ENCODE peak calls at places on chromosomes 13 and 19, in eight cellular contexts. P, N, B, M, D, Z, R and L are unnamed samples.

GRCh38 chr19:38310986-38311385 is 4.8 kb downstream of the YIF1B start:
- DNase-seq in P (no peak), N (no peak), B (no peak), M (no peak), D (no peak), Z (no peak), R (no peak), L (no peak)

GRCh38 chr13:114200673-114201005 is 21.6 kb downstream of the CFAP97D2 start:
- DNase-seq in P (no peak), N (no peak), B (no peak), M (peak; percentile 26), D (no peak), Z (no peak), R (no peak), L (no peak)

GRCh38 chr13:111117289-111117688 is 2.2 kb downstream of the ARHGEF7 start:
- DNase-seq in P (no peak), N (no peak), B (no peak), M (no peak), D (no peak), Z (no peak), R (no peak), L (no peak)

GRCh38 chr19:782195-783043 is 14.8 kb upstream of the PTBP1 start:
- DNase-seq in P (peak; percentile 68), N (no peak), B (no peak), M (peak; percentile 80), D (no peak), Z (no peak), R (no peak), L (no peak)

GRCh38 chr13:19713186-19713965 is 69.4 kb downstream of the PSPC1 start:
- DNase-seq in P (no peak), N (no peak), B (no peak), M (peak; percentile 72), D (no peak), Z (no peak), R (no peak), L (peak; percentile 52)

GRCh38 chr13:30859326-30859725 is 46.7 kb upstream of the MEDAG start:
- DNase-seq in P (peak; percentile 58), N (no peak), B (no peak), M (no peak), D (no peak), Z (no peak), R (no peak), L (no peak)

GRCh38 chr19:3618144-3618810 is 8.3 kb downstream of the CACTIN start:
- DNase-seq in P (peak; percentile 71), N (peak; percentile 48), B (peak; percentile 68), M (peak; percentile 67), D (no peak), Z (no peak), R (peak; percentile 60), L (peak; percentile 66)

GRCh38 chr19:45075215-45076028 is 856 bp downstream of the ZNF296 start:
- DNase-seq in P (peak; percentile 77), N (peak; percentile 63), B (no peak), M (peak; percentile 51), D (peak; percentile 92), Z (peak; percentile 83), R (peak; percentile 34), L (no peak)

GRCh38 chr13:21638319-21639282 is 32.3 kb upstream of the FGF9 start:
- DNase-seq in P (peak; percentile 56), N (no peak), B (no peak), M (peak; percentile 34), D (no peak), Z (no peak), R (peak; percentile 50), L (peak; percentile 35)

GRCh38 chr13:39942901-39943273 is 287.4 kb downstream of the COG6 start:
- DNase-seq in P (peak; percentile 83), N (peak; percentile 59), B (peak; percentile 38), M (peak; percentile 95), D (peak; percentile 60), Z (no peak), R (peak; percentile 75), L (peak; percentile 90)

GRCh38 chr13:30821421-30821820 is 84.7 kb upstream of the MEDAG start:
- DNase-seq in P (no peak), N (no peak), B (no peak), M (no peak), D (no peak), Z (no peak), R (no peak), L (no peak)

GRCh38 chr13:28958018-28958417 is 137.9 kb downstream of the MTUS2 start:
- DNase-seq in P (no peak), N (no peak), B (no peak), M (no peak), D (no peak), Z (no peak), R (no peak), L (no peak)

GRCh38 chr13:85313761-85314503 is 485.3 kb downstream of the SLITRK6 start:
- DNase-seq in P (peak; percentile 7), N (no peak), B (no peak), M (peak; percentile 3), D (no peak), Z (no peak), R (no peak), L (peak; percentile 71)

GRCh38 chr13:61477619-61478018 is 62.0 kb upstream of the PCDH20 start:
- DNase-seq in P (no peak), N (no peak), B (no peak), M (no peak), D (no peak), Z (no peak), R (no peak), L (no peak)

GRCh38 chr13:48783181-48783630 is 129.5 kb downstream of the CYSLTR2 start:
- DNase-seq in P (peak; percentile 68), N (no peak), B (peak; percentile 43), M (peak; percentile 100), D (peak; percentile 74), Z (peak; percentile 12), R (peak; percentile 76), L (peak; percentile 66)

GRCh38 chr19:4724252-4724514 is 541 bp upstream of the DPP9 start:
- DNase-seq in P (no peak), N (no peak), B (no peak), M (no peak), D (no peak), Z (no peak), R (no peak), L (no peak)

GRCh38 chr19:47130120-47130588 is 481 bp upstream of the SAE1 start:
- DNase-seq in P (no peak), N (no peak), B (no peak), M (no peak), D (no peak), Z (no peak), R (no peak), L (no peak)

GRCh38 chr13:66210677-66211076 is 1019.5 kb downstream of the PCDH9 start:
- DNase-seq in P (peak; percentile 11), N (no peak), B (no peak), M (peak; percentile 90), D (no peak), Z (no peak), R (no peak), L (no peak)

GRCh38 chr13:19592657-19593175 is 31.4 kb upstream of the TPTE2 start:
- DNase-seq in P (no peak), N (no peak), B (no peak), M (no peak), D (no peak), Z (no peak), R (no peak), L (no peak)

GRCh38 chr13:63107163-63107935 is 1691.7 kb upstream of the PCDH20 start:
- DNase-seq in P (no peak), N (no peak), B (no peak), M (peak; percentile 1), D (no peak), Z (no peak), R (no peak), L (no peak)

GRCh38 chr19:12666305-12667048 is at the start of the genes MAN2B1 and WDR83:
- DNase-seq in P (peak; percentile 93), N (peak; percentile 55), B (peak; percentile 66), M (peak; percentile 71), D (peak; percentile 71), Z (no peak), R (peak; percentile 67), L (peak; percentile 90)

GRCh38 chr13:32228330-32229041 is 86.7 kb downstream of the ZAR1L start:
- DNase-seq in P (no peak), N (no peak), B (no peak), M (peak; percentile 14), D (no peak), Z (no peak), R (no peak), L (no peak)

GRCh38 chr13:32222046-32222676 is 93.0 kb downstream of the ZAR1L start:
- DNase-seq in P (no peak), N (no peak), B (no peak), M (no peak), D (no peak), Z (no peak), R (no peak), L (no peak)

GRCh38 chr13:32224916-32225315 is 90.2 kb downstream of the ZAR1L start:
- DNase-seq in P (no peak), N (no peak), B (no peak), M (no peak), D (no peak), Z (no peak), R (no peak), L (no peak)

GRCh38 chr13:32229443-32229842 is 85.7 kb downstream of the ZAR1L start:
- DNase-seq in P (no peak), N (no peak), B (no peak), M (no peak), D (no peak), Z (no peak), R (no peak), L (no peak)

DNA sequence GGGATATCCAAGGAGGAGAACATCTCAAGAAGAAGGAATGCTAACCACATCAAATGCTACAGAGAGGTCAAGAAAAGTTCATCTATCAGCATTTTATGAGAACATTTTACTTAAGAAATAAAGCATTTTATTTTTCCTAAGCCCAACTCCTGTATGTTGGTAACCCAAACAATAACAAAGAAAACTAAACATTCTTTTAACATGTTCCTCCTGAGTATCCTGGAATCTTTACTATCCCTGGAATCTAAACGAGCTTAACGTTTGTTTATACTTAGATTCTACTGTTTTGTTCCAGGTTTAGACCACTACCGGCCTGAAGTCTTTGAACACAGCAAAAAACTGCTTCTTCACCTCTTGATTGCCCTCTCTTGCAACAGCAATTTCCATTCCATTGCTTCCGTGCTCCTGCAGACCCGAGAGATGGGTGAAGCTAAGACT is 89.7 kb downstream of the ZAR1L start:
- DNase-seq in P (no peak), N (no peak), B (no peak), M (peak; percentile 36), D (no peak), Z (no peak), R (no peak), L (no peak)
- H3K27ac ChIP-seq in P (peak overlapping the region; percentile 67), N (no peak overlapping the region), B (no peak overlapping the region), M (no peak overlapping the region), D (no peak overlapping the region), Z (no peak overlapping the region), R (no peak overlapping the region), L (no peak overlapping the region)

GRCh38 chr19:57689750-57690149 is 8.0 kb downstream of the ZNF551 start:
- DNase-seq in P (no peak), N (no peak), B (no peak), M (no peak), D (no peak), Z (no peak), R (no peak), L (no peak)
- H3K9me3 ChIP-seq in P (peaks cover 37% of the 10 kb centered on the region), N (no peaks in the 10 kb centered on the region), B (peaks cover 82% of the 10 kb centered on the region), M (no peaks in the 10 kb centered on the region), D (peaks cover 64% of the 10 kb centered on the region), Z (peaks cover 20% of the 10 kb centered on the region), R (peaks cover 7% of the 10 kb centered on the region), L (peaks cover 89% of the 10 kb centered on the region)

GRCh38 chr13:27533155-27533643 is 82.8 kb upstream of the MTIF3 start:
- DNase-seq in P (peak; percentile 91), N (peak; percentile 78), B (peak; percentile 64), M (peak; percentile 85), D (peak; percentile 87), Z (no peak), R (peak; percentile 70), L (peak; percentile 46)
- H3K4me3 ChIP-seq in P (no peak overlapping the region), N (no peak overlapping the region), B (no peak overlapping the region), M (no peak overlapping the region), D (no peak overlapping the region), Z (no peak overlapping the region), R (no peak overlapping the region), L (no peak overlapping the region)

GRCh38 chr13:98509271-98510155 is 67.4 kb downstream of the STK24 start:
- DNase-seq in P (peak; percentile 66), N (no peak), B (no peak), M (peak; percentile 83), D (peak; percentile 44), Z (peak; percentile 26), R (peak; percentile 60), L (no peak)
- H3K27ac ChIP-seq in P (peak overlapping the region; percentile 61), N (peak overlapping the region; percentile 4), B (no peak overlapping the region), M (peak overlapping the region; percentile 93), D (peak overlapping the region; percentile 47), Z (peak overlapping the region; percentile 61), R (peak overlapping the region; percentile 48), L (no peak overlapping the region)